ENCODE peak calls at places on chromosome 10, in eight cellular contexts. A, G, P, Z, M, O, E and K are unnamed samples.

GRCh38 chr10:71433116-71433982 is 36.6 kb downstream of the CDH23 start:
- DNase-seq in Z (no peak), O (no peak), A (peak; percentile 33), M (no peak), E (no peak), P (no peak), G (no peak), K (no peak)

GRCh38 chr10:103968441-103969391 is 1.8 kb downstream of the SLK start:
- DNase-seq in O (no peak), G (no peak), A (no peak), M (no peak), P (no peak), Z (no peak), E (no peak), K (no peak)

GRCh38 chr10:97412891-97413304 is 11.8 kb upstream of the RRP12 start:
- DNase-seq in Z (peak; percentile 12), A (no peak), G (no peak), E (no peak), P (no peak), O (no peak), M (peak; percentile 33), K (no peak)

GRCh38 chr10:20277820-20278219 is 461.6 kb downstream of the PLXDC2 start:
- DNase-seq in M (no peak), P (no peak), O (no peak), Z (no peak), G (no peak), A (no peak), E (no peak), K (no peak)

GRCh38 chr10:72757712-72758111 is 65.8 kb downstream of the MCU start:
- DNase-seq in P (no peak), E (no peak), O (no peak), G (no peak), A (no peak), Z (no peak), M (no peak), K (no peak)

GRCh38 chr10:73888514-73888913 is 14.2 kb upstream of the CAMK2G start:
- DNase-seq in G (no peak), E (no peak), P (no peak), O (no peak), Z (no peak), M (no peak), A (no peak), K (no peak)

GRCh38 chr10:48494073-48494472 is 110.8 kb downstream of the ARHGAP22 start:
- DNase-seq in O (no peak), A (peak; percentile 16), P (peak; percentile 39), M (no peak), Z (no peak), G (no peak), E (no peak), K (no peak)

GRCh38 chr10:75772153-75772887 is 340.9 kb downstream of the LRMDA start:
- DNase-seq in M (peak; percentile 41), Z (no peak), O (no peak), E (no peak), G (no peak), A (no peak), P (no peak), K (no peak)

GRCh38 chr10:80596391-80597257 is 58.9 kb downstream of the SH2D4B start:
- DNase-seq in P (peak; percentile 59), A (peak; percentile 55), E (no peak), O (peak; percentile 23), M (peak; percentile 72), G (no peak), Z (peak; percentile 50), K (peak; percentile 34)

GRCh38 chr10:21927601-21928000 is 75.9 kb downstream of the DNAJC1 start:
- DNase-seq in M (no peak), G (no peak), A (no peak), E (no peak), P (no peak), O (no peak), Z (peak; percentile 54), K (no peak)

GRCh38 chr10:30980951-30981616 is 50.6 kb downstream of the ZNF438 start:
- DNase-seq in P (peak; percentile 80), O (peak; percentile 33), Z (no peak), G (peak; percentile 93), M (no peak), E (peak; percentile 53), A (peak; percentile 88), K (no peak)

GRCh38 chr10:60162631-60163030 is 227.0 kb downstream of the ANK3 start:
- DNase-seq in A (no peak), P (no peak), E (no peak), G (no peak), Z (no peak), M (no peak), O (no peak), K (no peak)

GRCh38 chr10:84175436-84175835 is 1.8 kb downstream of the GPR15LG start:
- DNase-seq in Z (no peak), A (no peak), E (no peak), P (peak; percentile 14), G (no peak), O (no peak), M (no peak), K (no peak)
- H3K4me3 ChIP-seq in Z (no peak overlapping the region), A (no peak overlapping the region), E (no peak overlapping the region), P (no peak overlapping the region), G (no peak overlapping the region), O (peak overlapping the region; percentile 57), M (no peak overlapping the region), K (no peak overlapping the region)

DNA sequence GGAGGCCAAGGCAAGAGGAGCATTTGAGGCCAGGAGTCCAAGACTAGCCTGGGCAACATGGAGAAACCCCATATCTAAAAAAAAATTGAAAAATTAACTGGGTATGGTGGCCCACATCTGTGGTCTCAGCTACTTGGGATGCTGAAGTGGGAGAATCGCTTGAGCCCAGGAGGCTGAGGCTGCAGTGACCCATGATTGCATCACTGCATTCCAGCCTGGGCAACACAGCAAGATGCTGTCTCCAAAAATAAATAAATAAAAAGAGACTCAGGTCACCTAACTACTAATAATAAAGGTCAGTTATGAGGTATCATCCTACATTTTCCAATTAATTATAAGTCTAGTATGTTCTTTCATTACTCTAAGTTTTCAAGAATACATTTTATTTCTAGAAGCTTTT is 20.6 kb downstream of the CABCOCO1 start:
- DNase-seq in O (no peak), A (no peak), M (no peak), Z (no peak), E (no peak), P (no peak), G (no peak), K (no peak)
- TF ChIP-seq CTCF in O (no peak), A (no peak), M (no peak), Z (no peak), E (no peak), P (no peak), G (no peak), K (no peak)

DNA sequence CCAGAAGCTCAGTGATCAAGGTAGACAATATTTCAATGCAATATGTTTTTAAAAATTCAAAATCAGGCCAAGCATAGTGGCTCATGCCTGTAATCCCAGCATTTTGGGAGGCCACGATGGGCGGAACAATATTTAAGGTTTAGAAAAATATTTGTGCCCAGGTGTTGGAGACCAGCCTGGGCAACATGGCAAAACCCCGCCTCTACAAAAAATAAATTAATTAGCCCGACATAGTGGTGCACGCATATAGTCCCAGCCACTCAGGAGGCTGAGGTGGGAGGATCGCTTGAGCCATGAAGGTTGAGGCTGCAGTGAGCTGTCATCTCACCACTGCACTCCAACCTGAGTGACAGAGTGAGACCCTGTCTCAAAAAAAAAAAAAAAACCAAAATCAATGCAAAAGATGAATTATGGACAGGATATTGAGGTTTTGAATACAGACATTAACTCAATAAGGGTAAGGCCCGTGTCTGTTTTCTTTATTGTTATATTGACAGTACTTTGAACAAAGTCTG is 913 bp upstream of the IFIT5 start:
- DNase-seq in M (no peak), G (no peak), A (no peak), Z (no peak), O (no peak), E (no peak), P (no peak), K (no peak)
- H3K4me3 ChIP-seq in M (peak overlapping the region; percentile 86), G (no peak overlapping the region), A (no peak overlapping the region), Z (no peak overlapping the region), O (peak overlapping the region; percentile 96), E (peak overlapping the region; percentile 91), P (no peak overlapping the region), K (no peak overlapping the region)

GRCh38 chr10:125538947-125539649 is 143.9 kb downstream of the TEX36 start:
- DNase-seq in G (peak; percentile 36), O (peak; percentile 81), A (no peak), Z (no peak), P (no peak), E (peak; percentile 25), M (no peak), K (peak; percentile 69)
- TF ChIP-seq CTCF in G (no peak), O (peak; percentile 12), A (no peak), Z (no peak), P (no peak), E (no peak), M (no peak), K (no peak)

GRCh38 chr10:110724937-110725336 is 80.8 kb downstream of the RBM20 start:
- DNase-seq in P (no peak), M (no peak), G (no peak), E (no peak), O (no peak), A (no peak), Z (no peak), K (no peak)
- H3K4me3 ChIP-seq in P (no peak overlapping the region), M (no peak overlapping the region), G (no peak overlapping the region), E (no peak overlapping the region), O (no peak overlapping the region), A (no peak overlapping the region), Z (no peak overlapping the region), K (no peak overlapping the region)

GRCh38 chr10:13271552-13272163 is 28.2 kb downstream of the PHYH start:
- DNase-seq in E (peak; percentile 22), O (peak; percentile 66), G (peak; percentile 13), A (peak; percentile 90), P (peak; percentile 59), M (peak; percentile 80), Z (peak; percentile 10), K (peak; percentile 60)
- TF ChIP-seq CTCF in E (peak; percentile 42), O (peak; percentile 28), G (no peak), A (peak; percentile 73), P (peak; percentile 27), M (peak; percentile 73), Z (peak; percentile 73), K (no peak)

GRCh38 chr10:5892007-5892406 is 2.0 kb downstream of the FBH1 start:
- DNase-seq in A (no peak), E (no peak), P (peak; percentile 73), O (no peak), G (no peak), M (no peak), Z (peak; percentile 44), K (no peak)
- H3K4me3 ChIP-seq in A (no peak overlapping the region), E (peak overlapping the region; percentile 90), P (no peak overlapping the region), O (no peak overlapping the region), G (no peak overlapping the region), M (no peak overlapping the region), Z (no peak overlapping the region), K (no peak overlapping the region)

GRCh38 chr10:131226831-131227740 is 84.4 kb downstream of the TCERG1L start:
- DNase-seq in G (no peak), Z (no peak), P (no peak), M (no peak), A (no peak), E (no peak), O (no peak), K (no peak)
- TF ChIP-seq CTCF in G (no peak), Z (no peak), P (no peak), M (no peak), A (no peak), E (no peak), O (no peak), K (no peak)

GRCh38 chr10:29443745-29444523 is 155.1 kb downstream of the LYZL1 start:
- DNase-seq in M (peak; percentile 30), Z (peak; percentile 16), P (no peak), E (no peak), G (no peak), O (no peak), A (no peak), K (no peak)
- H3K4me3 ChIP-seq in M (no peak overlapping the region), Z (no peak overlapping the region), P (no peak overlapping the region), E (no peak overlapping the region), G (no peak overlapping the region), O (no peak overlapping the region), A (no peak overlapping the region), K (no peak overlapping the region)

GRCh38 chr10:92419740-92420553 is 129.0 kb downstream of the MARCHF5 start:
- DNase-seq in P (peak; percentile 59), M (no peak), E (peak; percentile 52), Z (peak; percentile 17), A (peak; percentile 53), G (no peak), O (peak; percentile 37), K (peak; percentile 60)
- TF ChIP-seq CTCF in P (no peak), M (peak; percentile 9), E (peak; percentile 58), Z (peak; percentile 79), A (no peak), G (no peak), O (peak; percentile 14), K (no peak)